ENCODE peak calls at places on chromosomes 13 and 19, in ten cellular contexts. H is fibroblast of mammary gland; Q is lower leg skin; P is fibroblast of pulmonary artery; I is activated CD8-positive, alpha-beta T cell treated with anti-CD3 and anti-CD28 coated beads for 36 hours; B is tibial artery; E is prostate gland; J is H9; D is K562; T is heart right ventricle. S is an unnamed sample.

GRCh38 chr19:11264452-11265176 is 2.3 kb upstream of the DOCK6 start:
- DNase-seq in H (no peak), Q (peak), P (no peak), I (no peak), B (no peak), E (peak), J (peak), D (peak), T (peak), S (no peak)

GRCh38 chr19:49894879-49895565 is 1.7 kb downstream of the IL4I1 start:
- DNase-seq in H (no peak), Q (no peak), P (no peak), I (peak), B (no peak), E (no peak), J (no peak), D (no peak), T (no peak), S (no peak)

GRCh38 chr13:30355405-30355741 is 48.0 kb upstream of the KATNAL1 start:
- DNase-seq in H (no peak), Q (peak), P (no peak), I (peak), B (no peak), E (no peak), J (peak), D (peak), T (no peak), S (no peak)

GRCh38 chr19:50147462-50148423 is 15.3 kb downstream of the IZUMO2 start:
- DNase-seq in H (peak), Q (peak), P (peak), I (peak), B (peak), E (peak), J (peak), D (peak), T (peak), S (peak)

GRCh38 chr13:20819715-20820114 is 46.0 kb upstream of the EEF1AKMT1 start:
- DNase-seq in H (no peak), Q (no peak), P (no peak), I (peak), B (no peak), E (no peak), J (no peak), D (no peak), T (no peak), S (no peak)

GRCh38 chr13:39259371-39259770 is 221.1 kb downstream of the NHLRC3 start:
- DNase-seq in H (no peak), Q (no peak), P (no peak), I (peak), B (no peak), E (no peak), J (no peak), D (no peak), T (no peak), S (no peak)

GRCh38 chr13:73317140-73317539 is 258.3 kb downstream of the KLF5 start:
- DNase-seq in H (no peak), Q (no peak), P (no peak), I (no peak), B (no peak), E (peak), J (no peak), D (no peak), T (no peak), S (no peak)

GRCh38 chr19:33621065-33621785 is 528 bp upstream of the CHST8 start:
- DNase-seq in H (no peak), Q (no peak), P (no peak), I (no peak), B (no peak), E (no peak), J (no peak), D (no peak), T (no peak), S (no peak)

GRCh38 chr13:75656590-75656989 is 20.5 kb downstream of the LMO7 start:
- DNase-seq in H (peak), Q (no peak), P (no peak), I (no peak), B (no peak), E (no peak), J (no peak), D (no peak), T (no peak), S (no peak)

GRCh38 chr13:35349052-35349451 is 127.4 kb downstream of the MAB21L1 start:
- DNase-seq in H (no peak), Q (no peak), P (no peak), I (no peak), B (no peak), E (no peak), J (no peak), D (no peak), T (no peak), S (no peak)

GRCh38 chr19:33399081-33399744 is 25.7 kb downstream of the CEBPG start:
- DNase-seq in H (no peak), Q (peak), P (no peak), I (no peak), B (peak), E (no peak), J (no peak), D (no peak), T (no peak), S (peak)

GRCh38 chr19:5090780-5091575 is 122.1 kb downstream of the KDM4B start:
- DNase-seq in H (peak), Q (no peak), P (peak), I (no peak), B (peak), E (no peak), J (no peak), D (peak), T (peak), S (no peak)

GRCh38 chr13:99965329-99966000 is 6.1 kb downstream of the ZIC5 start:
- DNase-seq in H (no peak), Q (no peak), P (no peak), I (no peak), B (no peak), E (no peak), J (no peak), D (no peak), T (no peak), S (no peak)

GRCh38 chr19:5484398-5485285 is 29.4 kb downstream of the ZNRF4 start:
- DNase-seq in H (no peak), Q (no peak), P (no peak), I (no peak), B (no peak), E (no peak), J (no peak), D (no peak), T (no peak), S (no peak)

GRCh38 chr13:113366031-113366588 is 2.2 kb upstream of the GRTP1 start:
- DNase-seq in H (no peak), Q (peak), P (no peak), I (no peak), B (no peak), E (no peak), J (no peak), D (peak), T (no peak), S (no peak)

GRCh38 chr13:109381546-109382180 is 404.7 kb downstream of the IRS2 start:
- DNase-seq in H (peak), Q (no peak), P (peak), I (no peak), B (no peak), E (no peak), J (no peak), D (no peak), T (no peak), S (no peak)

GRCh38 chr13:29454931-29455481 is 140.5 kb downstream of the SLC7A1 start:
- DNase-seq in H (peak), Q (no peak), P (no peak), I (peak), B (no peak), E (peak), J (peak), D (peak), T (no peak), S (no peak)

GRCh38 chr13:100434010-100434763 is 154.4 kb downstream of the GGACT start:
- DNase-seq in H (peak), Q (no peak), P (peak), I (peak), B (no peak), E (no peak), J (no peak), D (no peak), T (no peak), S (no peak)

GRCh38 chr19:4338441-4339350 is at the start of gene STAP2:
- DNase-seq in H (no peak), Q (no peak), P (no peak), I (peak), B (no peak), E (peak), J (peak), D (peak), T (no peak), S (no peak)

GRCh38 chr13:112521073-112521685 is 66.8 kb downstream of the TUBGCP3 start:
- DNase-seq in H (peak), Q (no peak), P (no peak), I (no peak), B (no peak), E (no peak), J (no peak), D (no peak), T (no peak), S (no peak)

GRCh38 chr13:73141292-73141771 is 82.5 kb downstream of the KLF5 start:
- DNase-seq in H (no peak), Q (no peak), P (peak), I (no peak), B (no peak), E (no peak), J (no peak), D (no peak), T (no peak), S (no peak)

GRCh38 chr13:40478775-40479174 is 187.7 kb downstream of the FOXO1 start:
- DNase-seq in H (no peak), Q (peak), P (no peak), I (no peak), B (no peak), E (no peak), J (no peak), D (no peak), T (no peak), S (no peak)

GRCh38 chr19:10289836-10290438 is at the start of gene ICAM5:
- DNase-seq in H (no peak), Q (peak), P (no peak), I (peak), B (no peak), E (no peak), J (peak), D (peak), T (no peak), S (no peak)

GRCh38 chr19:41311072-41311471 is 1.1 kb downstream of the CCDC97 start:
- DNase-seq in H (no peak), Q (no peak), P (no peak), I (no peak), B (no peak), E (no peak), J (no peak), D (peak), T (no peak), S (no peak)

GRCh38 chr19:40413291-40413994 is at the start of gene PRX:
- DNase-seq in H (no peak), Q (no peak), P (no peak), I (no peak), B (no peak), E (no peak), J (peak), D (peak), T (no peak), S (no peak)

GRCh38 chr13:96958286-96958891 is 35.9 kb downstream of the OXGR1 start:
- DNase-seq in H (peak), Q (no peak), P (peak), I (peak), B (no peak), E (peak), J (no peak), D (peak), T (no peak), S (no peak)

GRCh38 chr19:8973501-8974091 is 36.6 kb downstream of the MUC16 start:
- DNase-seq in H (no peak), Q (no peak), P (peak), I (peak), B (no peak), E (no peak), J (no peak), D (peak), T (no peak), S (no peak)

GRCh38 chr19:55554749-55555152 is 9.4 kb upstream of the SBK3 start:
- DNase-seq in H (no peak), Q (no peak), P (no peak), I (no peak), B (no peak), E (no peak), J (no peak), D (no peak), T (no peak), S (no peak)

GRCh38 chr13:43911283-43911682 is 31.6 kb downstream of the LACC1 start:
- DNase-seq in H (no peak), Q (no peak), P (no peak), I (no peak), B (no peak), E (no peak), J (no peak), D (no peak), T (no peak), S (no peak)

GRCh38 chr19:21233691-21234090 is 91.9 kb downstream of the ZNF431 start:
- DNase-seq in H (no peak), Q (no peak), P (no peak), I (no peak), B (no peak), E (no peak), J (no peak), D (no peak), T (no peak), S (no peak)

GRCh38 chr13:71865858-71866172 is 1.2 kb downstream of the DACH1 start:
- DNase-seq in H (no peak), Q (no peak), P (no peak), I (peak), B (no peak), E (no peak), J (peak), D (no peak), T (peak), S (peak)

GRCh38 chr19:19946226-19946625 is 45.5 kb downstream of the ZNF93 start:
- DNase-seq in H (no peak), Q (no peak), P (no peak), I (no peak), B (no peak), E (no peak), J (no peak), D (no peak), T (no peak), S (no peak)

GRCh38 chr13:113787694-113788093 is 28.7 kb downstream of the TMEM255B start:
- DNase-seq in H (no peak), Q (peak), P (no peak), I (no peak), B (no peak), E (no peak), J (no peak), D (no peak), T (no peak), S (no peak)

GRCh38 chr13:20499986-20500385 is 25.7 kb downstream of the CRYL1 start:
- DNase-seq in H (no peak), Q (no peak), P (no peak), I (no peak), B (no peak), E (no peak), J (no peak), D (no peak), T (no peak), S (no peak)

GRCh38 chr19:38880076-38880881 is 2.2 kb upstream of the RINL start:
- DNase-seq in H (no peak), Q (no peak), P (no peak), I (no peak), B (no peak), E (no peak), J (no peak), D (no peak), T (no peak), S (no peak)

GRCh38 chr13:66210677-66211076 is 1019.5 kb downstream of the PCDH9 start:
- DNase-seq in H (peak), Q (no peak), P (peak), I (no peak), B (no peak), E (no peak), J (no peak), D (peak), T (no peak), S (no peak)

GRCh38 chr13:113973218-113974164 is at the start of gene C13orf46:
- DNase-seq in H (no peak), Q (peak), P (no peak), I (no peak), B (no peak), E (no peak), J (no peak), D (no peak), T (no peak), S (peak)

GRCh38 chr13:103694033-103694432 is 627.8 kb upstream of the SLC10A2 start:
- DNase-seq in H (no peak), Q (no peak), P (no peak), I (no peak), B (no peak), E (no peak), J (peak), D (no peak), T (no peak), S (no peak)

GRCh38 chr19:3272952-3273351 is 48.5 kb downstream of the CELF5 start:
- DNase-seq in H (no peak), Q (no peak), P (no peak), I (no peak), B (no peak), E (no peak), J (no peak), D (no peak), T (no peak), S (no peak)

GRCh38 chr19:3275583-3276340 is 51.3 kb downstream of the CELF5 start:
- DNase-seq in H (peak), Q (peak), P (peak), I (peak), B (peak), E (peak), J (peak), D (peak), T (peak), S (no peak)

GRCh38 chr19:3274245-3275067 is 50.0 kb downstream of the CELF5 start:
- DNase-seq in H (no peak), Q (no peak), P (no peak), I (no peak), B (no peak), E (no peak), J (no peak), D (no peak), T (no peak), S (no peak)

GRCh38 chr19:3276341-3276799 is 51.9 kb downstream of the CELF5 start:
- DNase-seq in H (no peak), Q (no peak), P (no peak), I (peak), B (no peak), E (peak), J (peak), D (peak), T (no peak), S (no peak)

DNA sequence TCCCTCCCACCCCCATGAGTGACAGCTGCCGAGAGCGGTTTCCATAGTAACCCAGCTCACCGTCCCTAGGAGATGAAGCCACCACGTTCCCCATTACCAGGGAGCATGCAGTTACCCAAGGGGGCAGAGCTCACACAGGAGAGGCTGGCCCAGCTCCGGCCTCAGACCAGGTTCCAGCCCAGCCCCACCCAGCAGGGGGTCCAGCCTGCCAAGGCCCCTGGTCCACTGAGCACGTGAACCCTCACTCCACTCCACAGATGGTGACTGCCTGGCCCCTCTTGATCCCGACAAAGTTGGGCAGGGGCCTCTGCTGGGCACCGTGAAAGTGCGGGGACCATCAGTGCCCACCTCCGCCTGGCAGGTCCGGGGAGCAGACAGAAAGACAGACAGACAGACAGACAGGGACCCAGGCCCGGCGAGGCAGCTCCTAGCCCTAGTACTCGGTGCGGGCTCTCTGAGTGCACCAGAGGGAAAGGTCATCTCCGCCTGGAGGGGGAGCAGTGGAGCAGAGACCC is 50.7 kb downstream of the CELF5 start:
- DNase-seq in H (no peak), Q (no peak), P (no peak), I (peak), B (no peak), E (no peak), J (peak), D (peak), T (no peak), S (no peak)
- TF ChIP-seq CTCF in H (peak), Q (no peak), P (peak), I (no peak), B (no peak), E (no peak), J (no peak), D (no peak), T (no peak), S (no peak)

GRCh38 chr13:46603165-46603603 is 50.2 kb downstream of the LRCH1 start:
- DNase-seq in H (peak), Q (no peak), P (peak), I (no peak), B (no peak), E (no peak), J (no peak), D (peak), T (no peak), S (no peak)
- TF ChIP-seq CTCF in H (peak), Q (no peak), P (peak), I (no peak), B (no peak), E (no peak), J (peak), D (no peak), T (peak), S (peak)

GRCh38 chr19:57410748-57411671 is at the start of gene ZNF17:
- DNase-seq in H (peak), Q (peak), P (peak), I (peak), B (peak), E (peak), J (peak), D (peak), T (peak), S (peak)

GRCh38 chr19:57403737-57404537 is 7.0 kb upstream of the ZNF17 start:
- DNase-seq in H (no peak), Q (no peak), P (no peak), I (no peak), B (no peak), E (no peak), J (no peak), D (no peak), T (no peak), S (no peak)

DNA sequence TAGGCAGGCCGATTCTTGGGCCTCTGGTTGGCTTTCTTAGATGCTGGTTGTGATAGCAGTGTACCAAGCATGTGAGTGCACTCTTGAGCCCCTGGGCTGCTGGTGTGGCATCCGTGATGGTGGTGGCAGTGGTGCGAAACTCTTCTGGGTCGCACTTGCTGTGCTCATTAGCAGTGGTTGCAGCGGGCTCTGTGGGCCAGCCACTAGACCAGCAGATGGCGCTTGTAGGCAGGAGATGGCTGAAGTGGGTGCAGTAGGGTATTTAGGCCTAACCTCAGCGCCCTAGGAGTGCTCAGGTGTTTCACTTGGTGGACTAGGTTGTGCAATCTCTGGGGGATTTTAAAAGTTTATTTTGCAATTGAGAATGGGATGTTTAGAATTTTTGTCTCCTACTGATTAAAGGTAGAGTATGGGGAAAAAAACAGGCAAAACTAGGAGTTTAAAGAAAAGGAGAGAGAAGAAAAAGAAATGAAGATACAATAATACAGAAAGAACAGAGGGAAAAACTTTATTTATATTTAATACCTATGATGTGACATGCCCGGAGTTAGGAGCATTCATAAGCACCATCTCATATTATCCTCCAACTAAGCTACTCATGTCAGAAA is 4.3 kb upstream of the ZNF17 start:
- DNase-seq in H (peak), Q (no peak), P (peak), I (peak), B (no peak), E (peak), J (peak), D (peak), T (peak), S (peak)
- TF ChIP-seq CTCF in H (peak), Q (no peak), P (peak), I (peak), B (no peak), E (no peak), J (peak), D (peak), T (peak), S (peak)

GRCh38 chr13:53405616-53406015 is 377.0 kb downstream of the OLFM4 start:
- DNase-seq in H (no peak), Q (no peak), P (no peak), I (no peak), B (no peak), E (no peak), J (peak), D (no peak), T (no peak), S (no peak)
- TF ChIP-seq CTCF in H (no peak), Q (no peak), P (no peak), I (no peak), B (no peak), E (no peak), J (peak), D (no peak), T (no peak), S (no peak)